ENCODE peak calls at places on chromosome 13, in six cellular contexts. N is midbrain, D is ELR, C is dorsolateral prefrontal cortex, P is Right ventricle myocardium superior, O is RWPE2. L is an unnamed sample.

GRCh38 chr13:41941174-41941573 is 19.7 kb downstream of the VWA8 start:
- DNase-seq in N (no peak), P (no peak), O (no peak), C (no peak), D (no peak), L (no peak)

GRCh38 chr13:51793570-51794273 is 10.2 kb downstream of the DHRS12 start:
- DNase-seq in D (peak; percentile 87), P (no peak), O (no peak), C (no peak), N (no peak), L (no peak)

GRCh38 chr13:110492299-110493160 is 69.0 kb downstream of the RAB20 start:
- DNase-seq in N (no peak), C (no peak), D (no peak), P (no peak), O (no peak), L (no peak)

GRCh38 chr13:112934075-112934474 is 34.9 kb upstream of the MCF2L start:
- DNase-seq in N (no peak), C (no peak), D (no peak), P (no peak), O (no peak), L (no peak)

GRCh38 chr13:51041710-51042109 is 69.4 kb downstream of the C13orf42 start:
- DNase-seq in D (no peak), N (no peak), P (no peak), C (no peak), O (no peak), L (no peak)

GRCh38 chr13:39415403-39415802 is 187.6 kb downstream of the LHFPL6 start:
- DNase-seq in C (peak; percentile 10), O (no peak), N (peak; percentile 61), P (peak; percentile 78), D (peak; percentile 65), L (peak; percentile 68)

GRCh38 chr13:100710176-100710575 is 35.6 kb upstream of the TMTC4 start:
- DNase-seq in N (no peak), O (no peak), P (no peak), D (no peak), C (no peak), L (no peak)

GRCh38 chr13:104586010-104586746 is 1520.0 kb upstream of the SLC10A2 start:
- DNase-seq in D (peak; percentile 64), C (no peak), P (no peak), N (no peak), O (no peak), L (no peak)